ENCODE peak calls at places on chromosomes 2 and 18, in six cellular contexts. L, R, M, V, Z and A are unnamed samples.

GRCh38 chr2:192216336-192216735 is 21.6 kb upstream of the TMEFF2 start:
- DNase-seq in L (no peak), R (no peak), M (no peak), V (no peak), Z (no peak), A (no peak)

GRCh38 chr2:73984203-73984921 is at the start of gene TET3:
- DNase-seq in L (peak; percentile 85), R (peak; percentile 79), M (no peak), V (no peak), Z (no peak), A (peak; percentile 62)

GRCh38 chr2:106163948-106164580 is 30.0 kb downstream of the UXS1 start:
- DNase-seq in L (no peak), R (no peak), M (no peak), V (no peak), Z (no peak), A (no peak)

GRCh38 chr2:232372231-232373208 is 6.0 kb upstream of the ALPP start:
- DNase-seq in L (peak; percentile 22), R (no peak), M (no peak), V (peak; percentile 17), Z (peak; percentile 36), A (no peak)

GRCh38 chr2:68536000-68536399 is 68.6 kb downstream of the APLF start:
- DNase-seq in L (no peak), R (no peak), M (no peak), V (no peak), Z (no peak), A (no peak)

GRCh38 chr2:151887164-151887563 is 58.9 kb upstream of the ARL5A start:
- DNase-seq in L (no peak), R (no peak), M (no peak), V (no peak), Z (no peak), A (no peak)

GRCh38 chr2:217585362-217585761 is 417.4 kb downstream of the TNS1 start:
- DNase-seq in L (no peak), R (no peak), M (no peak), V (no peak), Z (no peak), A (no peak)

GRCh38 chr2:102155703-102156515 is 13.4 kb downstream of the IL1R1 start:
- DNase-seq in L (no peak), R (no peak), M (no peak), V (peak; percentile 95), Z (peak; percentile 96), A (no peak)

GRCh38 chr18:63518178-63519012 is 23.8 kb upstream of the SERPINB12 start:
- DNase-seq in L (no peak), R (no peak), M (peak; percentile 84), V (peak; percentile 82), Z (peak; percentile 67), A (peak; percentile 92)

GRCh38 chr18:6370886-6371635 is 43.6 kb downstream of the L3MBTL4 start:
- DNase-seq in L (peak; percentile 74), R (no peak), M (no peak), V (no peak), Z (no peak), A (no peak)

GRCh38 chr18:12770469-12771219 is 67.8 kb downstream of the PSMG2 start:
- DNase-seq in L (no peak), R (no peak), M (no peak), V (no peak), Z (no peak), A (no peak)

GRCh38 chr18:70456376-70456775 is 167.5 kb downstream of the SOCS6 start:
- DNase-seq in L (no peak), R (no peak), M (no peak), V (no peak), Z (no peak), A (no peak)

GRCh38 chr18:53864758-53865157 is 359.7 kb downstream of the MBD2 start:
- DNase-seq in L (no peak), R (no peak), M (no peak), V (no peak), Z (no peak), A (no peak)

GRCh38 chr2:100903534-100904258 is 83.8 kb downstream of the NPAS2 start:
- DNase-seq in L (no peak), R (no peak), M (no peak), V (no peak), Z (peak; percentile 95), A (peak; percentile 58)

GRCh38 chr18:54004828-54005227 is 219.6 kb downstream of the MBD2 start:
- DNase-seq in L (no peak), R (no peak), M (no peak), V (no peak), Z (no peak), A (no peak)

GRCh38 chr2:71558300-71559051 is 105.1 kb downstream of the DYSF start:
- DNase-seq in L (no peak), R (peak; percentile 38), M (no peak), V (no peak), Z (no peak), A (no peak)

GRCh38 chr2:216863946-216864345 is 4.1 kb upstream of the TNP1 start:
- DNase-seq in L (no peak), R (no peak), M (no peak), V (no peak), Z (peak; percentile 65), A (no peak)

GRCh38 chr2:188973650-188974049 is 523 bp upstream of the COL3A1 start:
- DNase-seq in L (no peak), R (no peak), M (no peak), V (peak; percentile 28), Z (no peak), A (no peak)

GRCh38 chr2:188975497-188976102 is 1.4 kb downstream of the COL3A1 start:
- DNase-seq in L (no peak), R (no peak), M (no peak), V (peak; percentile 97), Z (no peak), A (no peak)

GRCh38 chr2:188976545-188977268 is 2.5 kb downstream of the COL3A1 start:
- DNase-seq in L (no peak), R (no peak), M (no peak), V (peak; percentile 83), Z (no peak), A (no peak)

GRCh38 chr2:188971316-188971930 is 2.8 kb upstream of the COL3A1 start:
- DNase-seq in L (no peak), R (peak; percentile 46), M (no peak), V (no peak), Z (no peak), A (no peak)

GRCh38 chr2:188974184-188974583 is at the start of gene COL3A1:
- DNase-seq in L (no peak), R (peak; percentile 50), M (no peak), V (peak; percentile 93), Z (no peak), A (no peak)
- H3K27ac ChIP-seq in L (peak within 1 kb of the TSS; percentile 49), R (peak within 1 kb of the TSS; percentile 32), M (no peak within 1 kb of the TSS), V (peak within 1 kb of the TSS; percentile 83), Z (no peak within 1 kb of the TSS), A (no peak within 1 kb of the TSS)

DNA sequence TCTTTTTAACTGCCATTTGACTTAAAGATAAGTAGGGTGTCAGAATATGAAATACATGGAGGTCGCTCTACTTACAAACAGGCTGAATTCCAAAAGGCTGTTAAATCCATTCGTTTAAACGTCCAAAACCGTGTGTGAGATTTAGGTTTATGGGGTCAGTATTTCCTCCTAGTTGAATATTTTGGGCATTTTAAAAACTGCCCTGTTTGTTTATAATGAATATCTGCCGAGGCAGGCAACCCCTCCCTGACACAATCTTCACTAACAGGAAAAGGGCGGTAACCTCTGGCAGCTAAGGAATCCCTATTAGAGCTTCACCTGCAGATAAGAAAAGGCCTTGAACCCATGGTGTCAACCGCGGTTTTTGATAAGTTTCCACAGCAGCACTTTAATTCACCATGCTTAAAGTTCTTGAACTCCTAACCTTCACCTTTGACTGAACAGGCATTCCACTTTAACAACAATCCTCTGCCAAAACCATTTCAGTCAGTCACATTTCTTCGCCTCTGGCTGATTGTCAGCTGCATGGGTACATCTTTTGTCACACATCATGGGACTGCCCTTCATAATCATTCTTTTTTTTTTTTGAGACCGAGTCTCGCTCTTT is 17.8 kb downstream of the TRAK2 start:
- DNase-seq in L (no peak), R (no peak), M (no peak), V (no peak), Z (no peak), A (no peak)
- H3K27ac ChIP-seq in L (peak overlapping the region; percentile 28), R (peak overlapping the region; percentile 34), M (no peak overlapping the region), V (peak overlapping the region; percentile 5), Z (no peak overlapping the region), A (no peak overlapping the region)

GRCh38 chr2:36410681-36411080 is 55.1 kb downstream of the CRIM1 start:
- DNase-seq in L (no peak), R (no peak), M (no peak), V (no peak), Z (no peak), A (no peak)

GRCh38 chr2:36411962-36412444 is 56.4 kb downstream of the CRIM1 start:
- DNase-seq in L (no peak), R (no peak), M (no peak), V (no peak), Z (no peak), A (peak; percentile 19)

GRCh38 chr2:36408198-36408703 is 52.7 kb downstream of the CRIM1 start:
- DNase-seq in L (no peak), R (peak; percentile 42), M (peak; percentile 39), V (peak; percentile 74), Z (no peak), A (peak; percentile 81)

GRCh38 chr2:36407403-36407802 is 51.8 kb downstream of the CRIM1 start:
- DNase-seq in L (no peak), R (no peak), M (no peak), V (no peak), Z (no peak), A (no peak)

DNA sequence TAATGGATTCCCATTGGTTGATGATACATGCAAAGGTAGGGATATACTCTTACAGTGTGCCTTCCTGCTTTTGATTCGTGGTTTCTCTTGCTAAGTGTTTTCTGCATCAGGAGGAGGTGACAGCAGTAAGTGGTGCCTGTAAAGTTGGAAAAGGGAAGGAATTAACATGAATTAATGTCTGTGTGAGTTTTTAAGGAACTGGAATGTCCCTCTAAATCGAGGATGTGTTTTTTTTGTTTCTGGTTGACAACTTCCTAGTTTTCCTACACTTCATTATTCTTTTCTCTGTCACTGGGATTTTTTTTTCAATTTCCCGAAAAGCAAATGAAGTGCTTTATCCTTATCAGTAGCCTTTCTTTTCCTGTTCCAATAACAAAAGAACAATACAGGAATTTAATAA is 54.4 kb downstream of the CRIM1 start:
- DNase-seq in L (no peak), R (no peak), M (no peak), V (no peak), Z (no peak), A (no peak)
- H3K27ac ChIP-seq in L (no peak overlapping the region), R (peak overlapping the region; percentile 4), M (no peak overlapping the region), V (peak overlapping the region; percentile 46), Z (no peak overlapping the region), A (no peak overlapping the region)

DNA sequence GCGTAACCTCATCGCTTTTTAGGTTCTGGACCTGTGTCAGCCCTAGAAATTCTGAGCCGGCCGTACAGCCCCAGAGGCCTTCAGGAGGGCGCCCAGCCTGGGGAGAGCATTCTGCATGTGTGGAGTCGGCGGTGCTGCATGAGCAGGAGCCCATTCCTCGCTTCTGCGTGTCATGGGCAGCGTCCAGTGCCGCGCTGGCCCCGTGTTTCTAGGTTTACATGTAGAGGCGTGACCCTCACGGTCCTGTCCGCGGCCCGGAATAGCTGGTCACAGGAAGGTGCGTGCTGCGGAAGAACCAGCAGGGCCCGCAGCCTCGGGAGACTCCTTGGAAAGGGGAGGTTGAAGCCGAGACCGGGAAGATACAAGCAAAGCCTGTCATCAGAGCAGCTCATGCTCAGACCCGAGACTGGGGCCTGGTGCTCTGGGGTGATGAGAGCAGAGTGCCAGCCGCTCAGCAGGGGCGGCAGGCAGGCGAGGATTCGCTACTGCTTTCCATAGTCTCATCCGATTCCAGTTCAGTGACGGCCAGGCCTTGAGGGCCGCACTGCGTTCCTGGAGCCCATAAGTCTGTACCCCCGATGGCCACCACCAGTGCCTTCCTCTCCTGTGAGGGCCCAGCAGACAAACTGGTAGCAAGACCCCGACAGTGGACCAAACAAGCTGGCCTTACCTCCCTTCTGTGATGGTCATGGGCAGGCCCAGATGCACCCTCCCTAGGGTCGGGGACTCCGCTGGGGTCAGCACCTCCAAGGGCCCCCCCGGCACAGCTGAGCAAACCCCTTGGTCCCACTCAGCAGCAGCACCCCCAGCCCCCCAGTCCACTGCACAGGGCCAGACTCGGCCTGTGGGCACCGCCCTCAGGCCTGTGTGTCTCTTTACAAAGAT is 15.6 kb upstream of the NFATC1 start:
- DNase-seq in L (peak; percentile 64), R (no peak), M (no peak), V (no peak), Z (no peak), A (no peak)
- H3K27ac ChIP-seq in L (no peak overlapping the region), R (no peak overlapping the region), M (no peak overlapping the region), V (no peak overlapping the region), Z (no peak overlapping the region), A (no peak overlapping the region)